ENCODE peak calls at places on chromosomes 4 and X, in six cellular contexts. F, O, B, V, R and T are unnamed samples.

GRCh38 chrX:85569096-85569495 is 189.6 kb upstream of the POF1B start:
- DNase-seq in R (no peak), B (no peak), F (no peak), V (no peak), O (no peak), T (no peak)

GRCh38 chr4:130044788-130045531 is 949.0 kb downstream of the C4orf33 start:
- DNase-seq in O (no peak), R (no peak), B (no peak), V (no peak), F (no peak), T (no peak)

GRCh38 chr4:152255437-152255836 is 280.5 kb downstream of the FBXW7 start:
- DNase-seq in F (no peak), V (no peak), B (peak; percentile 63), R (peak; percentile 48), O (no peak), T (no peak)

GRCh38 chrX:68936608-68937007 is 107.8 kb downstream of the EFNB1 start:
- DNase-seq in O (no peak), F (no peak), R (no peak), V (no peak), B (no peak), T (no peak)

GRCh38 chrX:46653482-46653881 is 79.9 kb downstream of the CHST7 start:
- DNase-seq in V (peak; percentile 54), R (no peak), F (peak; percentile 53), O (peak; percentile 7), B (no peak), T (peak; percentile 3)

GRCh38 chrX:155434906-155435743 is 23.3 kb downstream of the F8A3 start:
- DNase-seq in V (no peak), F (no peak), R (no peak), B (no peak), O (peak; percentile 82), T (no peak)

GRCh38 chr4:40550900-40551546 is 78.6 kb downstream of the RBM47 start:
- DNase-seq in B (peak; percentile 76), O (peak; percentile 44), F (no peak), R (peak; percentile 38), V (no peak), T (peak; percentile 54)

GRCh38 chrX:53047228-53047627 is 1.4 kb upstream of the GPR173 start:
- DNase-seq in F (no peak), O (no peak), R (no peak), B (no peak), V (no peak), T (no peak)

GRCh38 chrX:147894332-147894870 is 17.3 kb upstream of the FMR1 start:
- DNase-seq in R (no peak), O (no peak), V (no peak), F (no peak), B (no peak), T (no peak)

GRCh38 chrX:126994011-126994410 is 174.5 kb downstream of the PRR32 start:
- DNase-seq in O (no peak), R (no peak), V (no peak), F (no peak), B (no peak), T (no peak)

GRCh38 chr4:76457885-76458284 is 22.9 kb downstream of the SHROOM3 start:
- DNase-seq in O (no peak), V (no peak), B (no peak), R (peak; percentile 27), F (no peak), T (no peak)

GRCh38 chr4:94508256-94508655 is 56.5 kb downstream of the PDLIM5 start:
- DNase-seq in B (no peak), O (no peak), F (no peak), V (no peak), R (no peak), T (no peak)

GRCh38 chrX:77003956-77004355 is 443.2 kb upstream of the FGF16 start:
- DNase-seq in R (no peak), V (no peak), F (no peak), B (no peak), O (no peak), T (no peak)
- TF ChIP-seq ATF3 in R (no peak), V (no peak), F (no peak), B (no peak), O (no peak), T (no peak)

GRCh38 chr4:124199755-124200154 is 512.8 kb downstream of the ANKRD50 start:
- DNase-seq in B (no peak), F (no peak), V (no peak), R (no peak), O (no peak), T (no peak)
- TF ChIP-seq ATF3 in B (no peak), F (no peak), V (no peak), R (no peak), O (no peak), T (no peak)

GRCh38 chr4:48109413-48110263 is 24.4 kb downstream of the TXK start:
- DNase-seq in R (peak; percentile 60), B (no peak), F (no peak), O (peak; percentile 48), V (no peak), T (peak; percentile 62)

GRCh38 chr4:48114396-48114795 is 19.7 kb downstream of the TXK start:
- DNase-seq in V (no peak), B (no peak), F (no peak), O (no peak), R (no peak), T (no peak)

GRCh38 chr4:48108309-48109073 is 25.6 kb downstream of the TXK start:
- DNase-seq in V (no peak), F (no peak), R (no peak), B (no peak), O (no peak), T (no peak)

GRCh38 chr4:48110452-48110978 is 23.5 kb downstream of the TXK start:
- DNase-seq in V (no peak), F (no peak), B (no peak), O (no peak), R (no peak), T (no peak)

DNA sequence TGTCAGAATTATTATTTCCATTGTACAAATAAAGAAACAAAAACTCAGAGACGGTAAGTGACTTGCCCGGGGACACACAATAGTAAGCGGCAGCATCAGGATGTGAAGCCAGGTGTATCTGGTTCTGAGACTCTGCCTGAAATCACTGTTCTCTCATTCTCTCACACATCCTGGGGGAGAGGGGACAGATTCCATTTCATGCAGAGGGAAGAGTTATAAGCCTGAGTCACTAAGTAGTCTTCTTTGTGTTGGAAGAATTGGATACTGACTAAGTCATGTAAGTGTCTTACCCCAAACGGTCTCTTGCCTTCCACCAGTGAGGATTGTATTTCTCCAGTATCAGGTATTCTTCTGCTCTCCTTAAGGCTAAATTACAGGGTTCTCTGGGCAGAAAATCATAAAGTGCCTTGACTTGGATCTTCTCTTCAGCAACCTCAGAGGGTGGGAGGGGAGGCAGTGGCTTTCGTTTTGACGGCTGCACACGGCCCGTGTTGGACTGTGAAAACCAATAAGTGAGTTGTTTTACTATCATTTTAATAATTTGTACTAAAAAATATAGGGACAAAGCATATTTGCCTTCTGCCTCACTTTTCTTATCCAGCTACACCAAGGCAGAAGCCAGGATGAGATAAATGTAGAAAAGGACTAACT is 21.9 kb downstream of the TXK start:
- DNase-seq in B (no peak), V (no peak), R (no peak), O (no peak), F (no peak), T (no peak)
- TF ChIP-seq ATF3 in B (no peak), V (no peak), R (no peak), O (no peak), F (no peak), T (no peak)

GRCh38 chr4:73617256-73617655 is 3.0 kb downstream of the RASSF6 start:
- DNase-seq in R (no peak), F (no peak), V (no peak), B (no peak), O (no peak), T (no peak)

GRCh38 chr4:73612032-73612431 is 8.2 kb downstream of the RASSF6 start:
- DNase-seq in V (no peak), B (no peak), F (no peak), R (no peak), O (no peak), T (no peak)

GRCh38 chr4:73614468-73614867 is 5.8 kb downstream of the RASSF6 start:
- DNase-seq in F (no peak), O (no peak), V (no peak), R (no peak), B (no peak), T (no peak)

GRCh38 chr4:73613130-73613529 is 7.1 kb downstream of the RASSF6 start:
- DNase-seq in R (no peak), V (no peak), F (no peak), O (no peak), B (no peak), T (no peak)

GRCh38 chr4:73615613-73616012 is 4.6 kb downstream of the RASSF6 start:
- DNase-seq in F (no peak), V (peak; percentile 64), B (no peak), O (no peak), R (no peak), T (peak; percentile 41)
- TF ChIP-seq ATF3 in F (no peak), V (no peak), B (no peak), O (no peak), R (no peak), T (no peak)

DNA sequence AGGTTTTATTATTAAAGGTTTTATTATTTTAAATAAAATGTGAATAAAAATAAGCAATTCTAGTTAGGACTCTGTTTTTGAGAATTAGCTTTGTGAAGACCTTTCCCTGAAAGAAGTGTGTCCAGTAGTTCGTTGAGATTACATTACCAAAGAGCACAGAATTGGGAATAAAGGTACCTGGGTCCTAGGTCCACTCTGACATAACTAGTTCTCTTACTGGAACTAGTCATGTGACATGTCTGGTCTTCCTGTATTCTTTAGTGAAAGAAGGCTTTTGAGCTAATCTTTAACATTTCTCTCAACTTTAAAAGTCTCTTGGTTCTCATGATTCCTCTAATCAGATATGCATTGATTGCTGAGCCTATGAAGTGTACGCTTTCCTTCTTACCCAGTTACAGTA is 292.0 kb upstream of the SMIM31 start:
- DNase-seq in O (no peak), R (no peak), B (no peak), F (no peak), V (no peak), T (no peak)
- TF ChIP-seq ATF3 in O (no peak), R (no peak), B (no peak), F (no peak), V (no peak), T (no peak)